ENCODE peak calls at places on chromosome 18, in ten cellular contexts. One of them, this sample, is unnamed.
A peak's percentile ranks its signal among the peaks of the same experiment; 100 is the strongest.

GRCh38 chr18:47603158-47603557 is 327.3 kb downstream of the SMAD2 start:
- DNase-seq in tibial artery: no peak
- DNase-seq in bronchial epithelial cell: no peak
- DNase-seq in AG04449: no peak
- DNase-seq in ovary: no peak
- DNase-seq in adrenal gland: no peak
- DNase-seq in uterus: no peak
- DNase-seq in fibroblast of pulmonary artery: no peak
- DNase-seq in Peyer's patch: no peak
- DNase-seq in CD8-positive, alpha-beta T cell: no peak
- DNase-seq in this sample: no peak

GRCh38 chr18:64966667-64967066 is 784.1 kb upstream of the CDH7 start:
- DNase-seq in uterus: no peak
- DNase-seq in bronchial epithelial cell: peak; percentile 6
- DNase-seq in fibroblast of pulmonary artery: no peak
- DNase-seq in adrenal gland: no peak
- DNase-seq in ovary: no peak
- DNase-seq in CD8-positive, alpha-beta T cell: no peak
- DNase-seq in AG04449: no peak
- DNase-seq in tibial artery: no peak
- DNase-seq in Peyer's patch: no peak
- DNase-seq in this sample: no peak

GRCh38 chr18:23994361-23994902 is 20.1 kb upstream of the TTC39C start:
- DNase-seq in fibroblast of pulmonary artery: peak; percentile 64
- DNase-seq in tibial artery: peak; percentile 71
- DNase-seq in CD8-positive, alpha-beta T cell: no peak
- DNase-seq in Peyer's patch: no peak
- DNase-seq in uterus: peak; percentile 67
- DNase-seq in ovary: peak; percentile 44
- DNase-seq in AG04449: peak; percentile 77
- DNase-seq in adrenal gland: peak; percentile 82
- DNase-seq in bronchial epithelial cell: peak; percentile 92
- DNase-seq in this sample: peak; percentile 93

GRCh38 chr18:67730884-67731283 is 214.4 kb upstream of the DSEL start:
- DNase-seq in tibial artery: no peak
- DNase-seq in Peyer's patch: no peak
- DNase-seq in adrenal gland: no peak
- DNase-seq in uterus: no peak
- DNase-seq in ovary: no peak
- DNase-seq in AG04449: peak; percentile 38
- DNase-seq in fibroblast of pulmonary artery: peak; percentile 45
- DNase-seq in CD8-positive, alpha-beta T cell: no peak
- DNase-seq in bronchial epithelial cell: peak; percentile 96
- DNase-seq in this sample: peak; percentile 94

GRCh38 chr18:78144669-78145068 is 834.9 kb upstream of the SALL3 start:
- DNase-seq in uterus: no peak
- DNase-seq in CD8-positive, alpha-beta T cell: no peak
- DNase-seq in tibial artery: no peak
- DNase-seq in AG04449: no peak
- DNase-seq in fibroblast of pulmonary artery: no peak
- DNase-seq in ovary: no peak
- DNase-seq in Peyer's patch: no peak
- DNase-seq in bronchial epithelial cell: no peak
- DNase-seq in adrenal gland: no peak
- DNase-seq in this sample: no peak

GRCh38 chr18:32346667-32347066 is 124.0 kb downstream of the GAREM1 start:
- DNase-seq in CD8-positive, alpha-beta T cell: no peak
- DNase-seq in bronchial epithelial cell: no peak
- DNase-seq in fibroblast of pulmonary artery: peak; percentile 37
- DNase-seq in Peyer's patch: no peak
- DNase-seq in AG04449: no peak
- DNase-seq in uterus: no peak
- DNase-seq in adrenal gland: no peak
- DNase-seq in ovary: no peak
- DNase-seq in tibial artery: no peak
- DNase-seq in this sample: no peak

GRCh38 chr18:2515908-2516625 is 55.2 kb downstream of the METTL4 start:
- DNase-seq in fibroblast of pulmonary artery: peak; percentile 94
- DNase-seq in uterus: no peak
- DNase-seq in bronchial epithelial cell: peak; percentile 97
- DNase-seq in AG04449: peak; percentile 82
- DNase-seq in Peyer's patch: no peak
- DNase-seq in CD8-positive, alpha-beta T cell: no peak
- DNase-seq in adrenal gland: no peak
- DNase-seq in tibial artery: no peak
- DNase-seq in ovary: no peak
- DNase-seq in this sample: peak; percentile 95

GRCh38 chr18:12048827-12049175 is 44.8 kb upstream of the ANKRD62 start:
- DNase-seq in uterus: no peak
- DNase-seq in bronchial epithelial cell: peak; percentile 65
- DNase-seq in AG04449: peak; percentile 16
- DNase-seq in adrenal gland: no peak
- DNase-seq in fibroblast of pulmonary artery: peak; percentile 35
- DNase-seq in Peyer's patch: peak; percentile 6
- DNase-seq in ovary: no peak
- DNase-seq in tibial artery: no peak
- DNase-seq in CD8-positive, alpha-beta T cell: no peak
- DNase-seq in this sample: peak; percentile 51

DNA sequence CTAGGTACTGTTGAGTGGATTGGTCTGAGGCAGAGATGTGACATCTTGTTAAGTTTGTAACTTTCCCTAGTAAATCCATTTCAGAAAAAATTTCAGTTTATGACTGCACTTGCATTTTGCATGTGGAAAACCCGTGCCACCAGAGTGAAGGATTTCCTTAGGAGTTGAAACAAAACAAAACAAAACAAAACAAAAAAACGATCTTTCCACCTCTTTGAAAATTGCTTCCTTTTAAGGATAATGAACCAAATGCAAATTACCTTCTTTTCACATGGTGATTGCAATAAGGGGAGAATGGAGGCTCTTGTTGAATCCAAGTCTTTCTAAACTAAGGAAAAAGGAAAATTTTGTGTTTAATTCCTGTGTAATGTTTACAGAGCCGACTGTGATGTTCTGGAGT is 43.2 kb downstream of the PHLPP1 start:
- DNase-seq in fibroblast of pulmonary artery: no peak
- DNase-seq in Peyer's patch: no peak
- DNase-seq in uterus: no peak
- DNase-seq in adrenal gland: no peak
- DNase-seq in tibial artery: no peak
- DNase-seq in CD8-positive, alpha-beta T cell: no peak
- DNase-seq in bronchial epithelial cell: no peak
- DNase-seq in AG04449: no peak
- DNase-seq in ovary: no peak
- DNase-seq in this sample: no peak
- H3K4me3 ChIP-seq in fibroblast of pulmonary artery: no peak overlapping the region
- H3K4me3 ChIP-seq in Peyer's patch: no peak overlapping the region
- H3K4me3 ChIP-seq in uterus: no peak overlapping the region
- H3K4me3 ChIP-seq in adrenal gland: no peak overlapping the region
- H3K4me3 ChIP-seq in tibial artery: no peak overlapping the region
- H3K4me3 ChIP-seq in CD8-positive, alpha-beta T cell: no peak overlapping the region
- H3K4me3 ChIP-seq in bronchial epithelial cell: no peak overlapping the region
- H3K4me3 ChIP-seq in AG04449: no peak overlapping the region
- H3K4me3 ChIP-seq in ovary: no peak overlapping the region
- H3K4me3 ChIP-seq in this sample: no peak overlapping the region

DNA sequence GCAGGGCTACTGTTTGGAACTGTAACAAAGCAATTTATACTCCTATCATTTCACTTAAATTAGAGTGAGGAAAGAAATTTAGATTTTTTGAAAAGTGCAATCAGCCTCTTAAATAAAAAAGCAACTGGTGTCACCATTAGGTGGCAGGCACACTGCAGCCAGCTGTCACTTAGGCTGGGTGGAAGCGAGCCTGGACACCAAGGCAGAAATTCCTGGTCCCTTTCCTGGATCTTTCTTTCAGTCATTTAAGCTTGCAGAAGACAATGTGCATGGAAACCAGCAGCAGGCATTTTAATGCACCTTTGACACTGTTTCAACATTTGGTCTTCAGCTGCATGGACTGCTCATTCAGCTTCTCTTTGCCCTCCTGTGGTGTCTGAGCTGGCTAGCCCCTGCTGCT is 61.0 kb downstream of the AQP4 start:
- DNase-seq in bronchial epithelial cell: no peak
- DNase-seq in adrenal gland: peak; percentile 54
- DNase-seq in CD8-positive, alpha-beta T cell: no peak
- DNase-seq in tibial artery: no peak
- DNase-seq in fibroblast of pulmonary artery: no peak
- DNase-seq in ovary: no peak
- DNase-seq in AG04449: no peak
- DNase-seq in uterus: no peak
- DNase-seq in Peyer's patch: no peak
- DNase-seq in this sample: no peak
- TF ChIP-seq CTCF in bronchial epithelial cell: peak; percentile 16
- TF ChIP-seq CTCF in adrenal gland: peak; percentile 19
- TF ChIP-seq CTCF in CD8-positive, alpha-beta T cell: no peak
- TF ChIP-seq CTCF in tibial artery: no peak
- TF ChIP-seq CTCF in fibroblast of pulmonary artery: no peak
- TF ChIP-seq CTCF in ovary: no peak
- TF ChIP-seq CTCF in AG04449: no peak
- TF ChIP-seq CTCF in uterus: no peak
- TF ChIP-seq CTCF in Peyer's patch: no peak
- TF ChIP-seq CTCF in this sample: no peak

GRCh38 chr18:54787098-54787497 is 41.2 kb upstream of the RAB27B start:
- DNase-seq in adrenal gland: no peak
- DNase-seq in bronchial epithelial cell: no peak
- DNase-seq in fibroblast of pulmonary artery: no peak
- DNase-seq in uterus: no peak
- DNase-seq in CD8-positive, alpha-beta T cell: no peak
- DNase-seq in tibial artery: no peak
- DNase-seq in AG04449: no peak
- DNase-seq in Peyer's patch: no peak
- DNase-seq in ovary: no peak
- DNase-seq in this sample: no peak

GRCh38 chr18:54780970-54781369 is 47.3 kb upstream of the RAB27B start:
- DNase-seq in tibial artery: no peak
- DNase-seq in bronchial epithelial cell: no peak
- DNase-seq in CD8-positive, alpha-beta T cell: no peak
- DNase-seq in adrenal gland: no peak
- DNase-seq in AG04449: no peak
- DNase-seq in fibroblast of pulmonary artery: no peak
- DNase-seq in ovary: no peak
- DNase-seq in uterus: no peak
- DNase-seq in Peyer's patch: no peak
- DNase-seq in this sample: no peak

GRCh38 chr18:54786211-54786610 is 42.1 kb upstream of the RAB27B start:
- DNase-seq in CD8-positive, alpha-beta T cell: no peak
- DNase-seq in fibroblast of pulmonary artery: no peak
- DNase-seq in bronchial epithelial cell: no peak
- DNase-seq in ovary: no peak
- DNase-seq in AG04449: no peak
- DNase-seq in tibial artery: no peak
- DNase-seq in Peyer's patch: no peak
- DNase-seq in uterus: no peak
- DNase-seq in adrenal gland: no peak
- DNase-seq in this sample: no peak

GRCh38 chr18:54780285-54780861 is 47.9 kb upstream of the RAB27B start:
- DNase-seq in fibroblast of pulmonary artery: no peak
- DNase-seq in CD8-positive, alpha-beta T cell: no peak
- DNase-seq in bronchial epithelial cell: no peak
- DNase-seq in adrenal gland: no peak
- DNase-seq in tibial artery: no peak
- DNase-seq in Peyer's patch: no peak
- DNase-seq in uterus: no peak
- DNase-seq in AG04449: no peak
- DNase-seq in ovary: no peak
- DNase-seq in this sample: no peak

DNA sequence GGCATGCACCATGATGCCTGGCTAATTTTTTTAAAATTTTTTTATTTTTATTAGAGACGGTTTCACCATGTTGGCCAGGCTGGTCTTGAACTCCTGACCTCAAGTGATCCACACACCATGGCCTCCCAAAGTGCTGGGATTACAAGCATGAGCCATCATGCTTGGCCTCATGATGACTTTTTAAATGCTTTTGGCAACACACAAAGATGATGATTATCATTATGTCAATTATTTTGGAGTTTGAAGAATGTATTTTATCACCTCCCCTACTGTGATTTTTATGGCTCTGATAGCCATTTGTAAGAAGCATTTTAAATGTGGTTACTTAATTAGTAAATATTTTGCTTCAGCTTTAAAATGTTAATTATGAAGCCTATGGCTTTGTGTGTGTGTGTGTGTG is 45.2 kb upstream of the RAB27B start:
- DNase-seq in AG04449: no peak
- DNase-seq in adrenal gland: no peak
- DNase-seq in uterus: no peak
- DNase-seq in bronchial epithelial cell: no peak
- DNase-seq in ovary: no peak
- DNase-seq in fibroblast of pulmonary artery: no peak
- DNase-seq in CD8-positive, alpha-beta T cell: no peak
- DNase-seq in Peyer's patch: no peak
- DNase-seq in tibial artery: no peak
- DNase-seq in this sample: no peak
- H3K4me3 ChIP-seq in AG04449: no peak overlapping the region
- H3K4me3 ChIP-seq in adrenal gland: no peak overlapping the region
- H3K4me3 ChIP-seq in uterus: no peak overlapping the region
- H3K4me3 ChIP-seq in bronchial epithelial cell: no peak overlapping the region
- H3K4me3 ChIP-seq in ovary: no peak overlapping the region
- H3K4me3 ChIP-seq in fibroblast of pulmonary artery: no peak overlapping the region
- H3K4me3 ChIP-seq in CD8-positive, alpha-beta T cell: no peak overlapping the region
- H3K4me3 ChIP-seq in Peyer's patch: no peak overlapping the region
- H3K4me3 ChIP-seq in tibial artery: no peak overlapping the region
- H3K4me3 ChIP-seq in this sample: no peak overlapping the region

DNA sequence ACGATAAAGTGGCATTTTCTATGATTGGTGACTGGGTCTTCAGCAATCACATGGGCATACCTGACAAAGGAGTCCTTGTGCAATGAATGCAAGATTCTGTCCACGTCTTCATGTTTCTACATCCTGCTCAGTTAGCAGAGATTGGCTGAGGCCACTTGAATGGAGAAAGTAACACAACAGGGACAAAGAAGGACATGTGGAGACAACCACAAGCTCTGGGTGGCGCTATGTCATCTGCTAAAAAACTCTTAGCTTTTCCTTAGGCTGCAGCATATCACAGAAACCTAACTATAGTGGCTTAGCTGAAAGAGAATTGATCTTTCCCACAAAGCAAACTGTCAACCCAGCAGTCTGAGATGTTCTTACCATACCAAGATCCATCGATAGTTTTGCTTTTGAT is 1109.7 kb downstream of the SOCS6 start:
- DNase-seq in adrenal gland: no peak
- DNase-seq in CD8-positive, alpha-beta T cell: no peak
- DNase-seq in uterus: no peak
- DNase-seq in fibroblast of pulmonary artery: peak; percentile 56
- DNase-seq in Peyer's patch: no peak
- DNase-seq in bronchial epithelial cell: no peak
- DNase-seq in tibial artery: no peak
- DNase-seq in AG04449: no peak
- DNase-seq in ovary: no peak
- DNase-seq in this sample: no peak
- TF ChIP-seq CTCF in adrenal gland: no peak
- TF ChIP-seq CTCF in CD8-positive, alpha-beta T cell: no peak
- TF ChIP-seq CTCF in uterus: no peak
- TF ChIP-seq CTCF in fibroblast of pulmonary artery: peak; percentile 46
- TF ChIP-seq CTCF in Peyer's patch: no peak
- TF ChIP-seq CTCF in bronchial epithelial cell: no peak
- TF ChIP-seq CTCF in tibial artery: no peak
- TF ChIP-seq CTCF in AG04449: no peak
- TF ChIP-seq CTCF in ovary: no peak
- TF ChIP-seq CTCF in this sample: no peak

GRCh38 chr18:79507546-79508480 is 112.1 kb downstream of the NFATC1 start:
- DNase-seq in ovary: peak; percentile 83
- DNase-seq in bronchial epithelial cell: no peak
- DNase-seq in tibial artery: peak; percentile 94
- DNase-seq in uterus: peak; percentile 79
- DNase-seq in Peyer's patch: peak; percentile 63
- DNase-seq in CD8-positive, alpha-beta T cell: no peak
- DNase-seq in adrenal gland: peak; percentile 77
- DNase-seq in fibroblast of pulmonary artery: peak; percentile 78
- DNase-seq in AG04449: no peak
- DNase-seq in this sample: no peak
- H3K4me3 ChIP-seq in ovary: peak overlapping the region; percentile 40
- H3K4me3 ChIP-seq in bronchial epithelial cell: peak overlapping the region; percentile 34
- H3K4me3 ChIP-seq in tibial artery: peak overlapping the region; percentile 53
- H3K4me3 ChIP-seq in uterus: peak overlapping the region; percentile 22
- H3K4me3 ChIP-seq in Peyer's patch: peak overlapping the region; percentile 31
- H3K4me3 ChIP-seq in CD8-positive, alpha-beta T cell: peak overlapping the region; percentile 36
- H3K4me3 ChIP-seq in adrenal gland: peak overlapping the region; percentile 24
- H3K4me3 ChIP-seq in fibroblast of pulmonary artery: peak overlapping the region; percentile 40
- H3K4me3 ChIP-seq in AG04449: peak overlapping the region; percentile 1
- H3K4me3 ChIP-seq in this sample: peak overlapping the region; percentile 31

This sample was measured in epithelial cell of esophagus.